ENCODE peak calls at places on chromosomes 7 and 10, in six cellular contexts. S, Y, C, D, X and T are unnamed samples. For H3K4me1, the result is how much of the 10 kb centered on the place peaks cover.

GRCh38 chr10:101007099-101007711 is 7.6 kb downstream of the LZTS2 start:
- DNase-seq in S (no peak), Y (no peak), C (no peak), D (no peak), X (no peak), T (peak)

GRCh38 chr10:15237351-15237750 is 68.9 kb upstream of the NMT2 start:
- DNase-seq in S (no peak), Y (peak), C (no peak), D (no peak), X (no peak), T (peak)

GRCh38 chr7:47100815-47101435 is 481.0 kb downstream of the TNS3 start:
- DNase-seq in S (peak), Y (peak), C (no peak), D (peak), X (peak), T (peak)

GRCh38 chr10:17647316-17647715 is 3.4 kb downstream of the STAM start:
- DNase-seq in S (no peak), Y (no peak), C (no peak), D (no peak), X (no peak), T (no peak)

GRCh38 chr7:149776305-149776704 is 2.9 kb upstream of the ZNF467 start:
- DNase-seq in S (no peak), Y (peak), C (no peak), D (peak), X (no peak), T (peak)

GRCh38 chr10:52334595-52334994 is 20.5 kb downstream of the DKK1 start:
- DNase-seq in S (no peak), Y (no peak), C (no peak), D (no peak), X (no peak), T (no peak)

GRCh38 chr10:124618674-124619073 is 125.5 kb downstream of the FAM53B start:
- DNase-seq in S (no peak), Y (no peak), C (no peak), D (no peak), X (no peak), T (no peak)

GRCh38 chr7:11960621-11961020 is 128.6 kb upstream of the THSD7A start:
- DNase-seq in S (no peak), Y (no peak), C (no peak), D (no peak), X (no peak), T (no peak)

GRCh38 chr7:155266440-155266839 is 31.2 kb upstream of the INSIG1 start:
- DNase-seq in S (no peak), Y (no peak), C (no peak), D (no peak), X (no peak), T (no peak)

GRCh38 chr10:49187950-49188761 is at the start of gene TMEM273:
- DNase-seq in S (no peak), Y (no peak), C (peak), D (peak), X (peak), T (peak)

DNA sequence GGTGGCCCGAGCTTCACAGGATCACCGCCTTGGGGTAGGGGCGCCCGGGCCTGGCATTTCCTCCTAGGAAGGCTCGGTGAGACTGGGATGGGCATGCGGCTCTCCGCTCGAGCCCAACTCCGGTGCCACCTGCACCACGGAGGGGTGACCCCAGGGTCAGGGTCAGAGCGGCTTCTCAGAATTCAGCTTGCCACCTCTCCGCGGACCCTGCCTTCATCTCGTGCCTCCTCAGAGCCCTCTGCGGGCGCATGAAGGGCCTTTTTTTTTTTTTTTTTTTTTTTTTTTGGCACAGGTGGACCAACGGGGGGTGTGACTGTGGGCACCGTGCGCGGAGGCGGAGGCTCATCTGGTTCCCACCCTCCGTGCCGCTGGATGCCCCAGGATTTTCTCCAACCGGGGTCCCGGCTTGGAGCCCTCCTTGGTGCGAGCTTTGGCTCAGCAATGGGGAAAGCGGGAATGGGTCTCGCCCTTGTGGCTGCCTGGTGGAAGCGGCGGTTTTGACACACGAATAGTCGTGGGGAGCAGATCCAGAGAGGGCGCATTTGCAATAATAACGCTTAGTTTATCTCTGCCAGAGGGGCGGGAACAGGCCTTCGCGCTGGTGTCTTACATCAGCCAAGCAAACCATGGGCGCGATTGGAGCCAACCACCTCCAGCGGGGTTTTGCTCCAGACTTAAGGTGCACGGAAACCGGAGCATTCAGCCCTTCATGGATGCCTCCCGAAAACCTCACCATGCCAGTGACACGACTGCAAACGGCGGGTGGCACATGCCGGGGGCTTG is 5.0 kb upstream of the TNRC18 start:
- DNase-seq in S (no peak), Y (peak), C (no peak), D (peak), X (peak), T (peak)
- TF ChIP-seq CTCF in S (no peak), Y (no peak), C (no peak), D (no peak), X (no peak), T (peak)

GRCh38 chr7:94912085-94912484 is 4.7 kb downstream of the PPP1R9A start:
- DNase-seq in S (no peak), Y (no peak), C (no peak), D (no peak), X (no peak), T (no peak)
- H3K4me1 ChIP-seq in S (under half), Y (under half), C (under half), D (under half), X (under half), T (under half)

GRCh38 chr7:6554848-6555247 is 3.6 kb upstream of the GRID2IP start:
- DNase-seq in S (no peak), Y (no peak), C (no peak), D (no peak), X (no peak), T (no peak)

GRCh38 chr7:6558837-6559236 is 7.6 kb upstream of the GRID2IP start:
- DNase-seq in S (peak), Y (no peak), C (no peak), D (no peak), X (peak), T (peak)

GRCh38 chr7:6553460-6554044 is 2.3 kb upstream of the GRID2IP start:
- DNase-seq in S (peak), Y (no peak), C (no peak), D (no peak), X (no peak), T (no peak)

GRCh38 chr7:6559896-6560295 is 8.6 kb upstream of the GRID2IP start:
- DNase-seq in S (peak), Y (no peak), C (no peak), D (no peak), X (no peak), T (no peak)

DNA sequence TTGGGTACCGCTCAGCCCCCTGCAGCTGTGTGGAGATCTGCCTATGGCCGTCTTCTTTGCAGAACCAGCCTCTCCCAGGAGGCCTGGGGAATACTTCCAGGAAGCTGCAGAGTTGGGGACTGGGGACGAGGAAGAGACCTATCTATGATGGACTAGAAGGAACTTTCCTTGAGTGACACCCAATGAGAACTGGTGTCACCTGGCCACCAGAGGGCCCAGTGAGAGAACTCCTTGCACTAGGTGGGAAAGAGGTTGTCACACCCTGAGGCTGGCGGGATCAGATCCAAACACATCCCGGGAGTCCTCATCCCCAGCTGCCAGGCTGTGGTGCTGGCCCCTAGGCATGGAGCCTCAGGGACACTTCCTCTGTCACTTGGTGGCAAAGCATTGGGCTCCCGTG is 4.9 kb upstream of the GRID2IP start:
- DNase-seq in S (peak), Y (no peak), C (no peak), D (no peak), X (peak), T (no peak)
- TF ChIP-seq CTCF in S (peak), Y (no peak), C (no peak), D (no peak), X (peak), T (peak)

GRCh38 chr7:30238721-30239441 is 45.5 kb upstream of the ZNRF2 start:
- DNase-seq in S (no peak), Y (peak), C (no peak), D (peak), X (peak), T (peak)
- H3K4me1 ChIP-seq in S (under half), Y (under half), C (under half), D (under half), X (under half), T (under half)

GRCh38 chr10:103618027-103618385 is 124.5 kb downstream of the NEURL1 start:
- DNase-seq in S (no peak), Y (no peak), C (no peak), D (peak), X (no peak), T (no peak)
- TF ChIP-seq CTCF in S (no peak), Y (no peak), C (no peak), D (no peak), X (no peak), T (no peak)

GRCh38 chr7:2040201-2040892 is 192.4 kb downstream of the MAD1L1 start:
- DNase-seq in S (no peak), Y (no peak), C (no peak), D (no peak), X (no peak), T (no peak)
- H3K4me1 ChIP-seq in S (under half), Y (under half), C (under half), D (under half), X (under half), T (under half)

GRCh38 chr10:824497-824896 is 107.0 kb downstream of the LARP4B start:
- DNase-seq in S (no peak), Y (no peak), C (no peak), D (no peak), X (no peak), T (peak)
- TF ChIP-seq CTCF in S (no peak), Y (no peak), C (no peak), D (no peak), X (no peak), T (no peak)

GRCh38 chr10:96683065-96683464 is 37.2 kb downstream of the PIK3AP1 start:
- DNase-seq in S (no peak), Y (no peak), C (no peak), D (no peak), X (no peak), T (no peak)
- H3K4me1 ChIP-seq in S (under half), Y (under half), C (under half), D (under half), X (under half), T (under half)

DNA sequence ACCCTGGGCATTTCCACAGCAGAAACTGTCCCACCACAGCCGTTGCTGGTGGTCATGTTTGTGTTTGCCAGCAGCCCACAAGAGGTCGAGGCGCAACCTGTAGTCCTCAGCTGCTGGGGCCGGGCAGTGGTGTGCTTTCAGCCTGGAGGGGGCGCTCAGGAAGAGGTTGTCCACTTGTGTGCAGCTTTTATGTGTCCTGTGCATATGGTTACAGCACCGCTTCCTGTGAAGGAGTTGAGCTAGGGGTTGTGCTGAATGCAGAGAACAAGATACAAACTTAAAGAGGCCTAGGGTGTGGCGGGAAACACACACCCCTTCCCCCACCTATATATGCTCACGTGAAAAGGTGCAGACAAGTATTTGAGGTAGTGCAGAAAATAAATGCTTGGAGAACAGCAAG is 29.5 kb upstream of the PFKFB3 start:
- DNase-seq in S (peak), Y (no peak), C (no peak), D (no peak), X (peak), T (no peak)
- TF ChIP-seq CTCF in S (peak), Y (no peak), C (no peak), D (peak), X (no peak), T (no peak)